ENCODE peak calls at places on chromosome 7, in six cellular contexts. G is fibroblast of pulmonary artery, U is MCF 10A, Z is kidney tubule cell, E is immature natural killer cell, M is ovary. S is an unnamed sample.

GRCh38 chr7:98293746-98294145 is 12.3 kb downstream of the BRI3 start:
- DNase-seq in G (no peak), U (no peak), Z (no peak), E (no peak), M (no peak), S (no peak)

GRCh38 chr7:158973440-158973839 is 117.1 kb downstream of the DYNC2I1 start:
- DNase-seq in G (peak), U (peak), Z (peak), E (peak), M (peak), S (no peak)

GRCh38 chr7:25922296-25922695 is 229.7 kb upstream of the NFE2L3 start:
- DNase-seq in G (no peak), U (no peak), Z (peak), E (no peak), M (no peak), S (no peak)

GRCh38 chr7:18420758-18421157 is 74.8 kb upstream of the HDAC9 start:
- DNase-seq in G (no peak), U (peak), Z (peak), E (no peak), M (no peak), S (no peak)

GRCh38 chr7:43944286-43944685 is 18.1 kb downstream of the UBE2D4 start:
- DNase-seq in G (no peak), U (no peak), Z (no peak), E (no peak), M (no peak), S (no peak)

GRCh38 chr7:22429386-22429785 is 70.6 kb downstream of the STEAP1B start:
- DNase-seq in G (no peak), U (peak), Z (no peak), E (no peak), M (no peak), S (no peak)

GRCh38 chr7:24299192-24299591 is 15.2 kb downstream of the NPY start:
- DNase-seq in G (no peak), U (no peak), Z (no peak), E (no peak), M (no peak), S (no peak)

GRCh38 chr7:105279688-105280007 is 109.1 kb downstream of the SRPK2 start:
- DNase-seq in G (no peak), U (no peak), Z (peak), E (no peak), M (no peak), S (no peak)

GRCh38 chr7:2692543-2692942 is 4.5 kb downstream of the AMZ1 start:
- DNase-seq in G (no peak), U (no peak), Z (no peak), E (no peak), M (no peak), S (no peak)

GRCh38 chr7:5214236-5214635 is 24.2 kb downstream of the WIPI2 start:
- DNase-seq in G (no peak), U (no peak), Z (no peak), E (no peak), M (no peak), S (no peak)

GRCh38 chr7:149772821-149773425 is 465 bp downstream of the ZNF467 start:
- DNase-seq in G (no peak), U (peak), Z (no peak), E (peak), M (no peak), S (peak)

GRCh38 chr7:540579-540978 is 20.9 kb upstream of the PDGFA start:
- DNase-seq in G (no peak), U (no peak), Z (no peak), E (no peak), M (no peak), S (no peak)

GRCh38 chr7:129612112-129613015 is 844 bp downstream of the NRF1 start:
- DNase-seq in G (peak), U (peak), Z (peak), E (peak), M (peak), S (peak)

GRCh38 chr7:83547526-83547925 is 101.4 kb downstream of the SEMA3E start:
- DNase-seq in G (peak), U (peak), Z (peak), E (no peak), M (no peak), S (no peak)

GRCh38 chr7:44884553-44885393 is 557 bp downstream of the PURB start:
- DNase-seq in G (peak), U (peak), Z (peak), E (peak), M (peak), S (peak)

GRCh38 chr7:123367508-123368122 is 166.8 kb downstream of the IQUB start:
- DNase-seq in G (peak), U (peak), Z (peak), E (no peak), M (no peak), S (peak)

GRCh38 chr7:22565315-22565811 is 65.4 kb upstream of the STEAP1B start:
- DNase-seq in G (peak), U (peak), Z (peak), E (no peak), M (no peak), S (no peak)

GRCh38 chr7:26083113-26083512 is 68.9 kb upstream of the NFE2L3 start:
- DNase-seq in G (no peak), U (peak), Z (peak), E (no peak), M (no peak), S (no peak)

GRCh38 chr7:28354601-28355062 is 57.7 kb upstream of the CREB5 start:
- DNase-seq in G (peak), U (peak), Z (peak), E (no peak), M (no peak), S (no peak)

GRCh38 chr7:20122073-20122472 is 95.1 kb downstream of the MACC1 start:
- DNase-seq in G (no peak), U (no peak), Z (no peak), E (no peak), M (no peak), S (no peak)

GRCh38 chr7:5143935-5144903 is 45.8 kb upstream of the WIPI2 start:
- DNase-seq in G (peak), U (no peak), Z (no peak), E (peak), M (no peak), S (no peak)

GRCh38 chr7:93150200-93150835 is 2.1 kb upstream of the SAMD9L start:
- DNase-seq in G (peak), U (peak), Z (peak), E (no peak), M (no peak), S (no peak)

GRCh38 chr7:11466517-11467105 is 365.4 kb downstream of the THSD7A start:
- DNase-seq in G (no peak), U (no peak), Z (no peak), E (no peak), M (no peak), S (peak)

GRCh38 chr7:192701-193536 is 548 bp downstream of the FAM20C start:
- DNase-seq in G (peak), U (peak), Z (peak), E (no peak), M (no peak), S (peak)

GRCh38 chr7:64463636-64464375 is 99.1 kb downstream of the ZNF680 start:
- DNase-seq in G (peak), U (no peak), Z (peak), E (peak), M (peak), S (peak)

S was measured in thyroid gland.